ENCODE peak calls at places on chromosomes 4 and X, in eight cellular contexts. P, H, C, B, E, D, Y and U are unnamed samples.
A peak's percentile ranks its signal among the peaks of the same experiment; 100 is the strongest.

GRCh38 chr4:53908661-53909078 is 155.7 kb downstream of the CHIC2 start:
- DNase-seq in P (no peak), H (peak; percentile 48), C (no peak), B (peak; percentile 97), E (peak; percentile 89), D (peak; percentile 72), Y (peak; percentile 89), U (peak; percentile 90)

GRCh38 chr4:183828839-183829238 is 76.3 kb upstream of the STOX2 start:
- DNase-seq in P (no peak), H (no peak), C (no peak), B (no peak), E (no peak), D (no peak), Y (no peak), U (no peak)

GRCh38 chr4:55158957-55159356 is 33.6 kb upstream of the KDR start:
- DNase-seq in P (no peak), H (no peak), C (no peak), B (no peak), E (no peak), D (no peak), Y (no peak), U (no peak)

GRCh38 chr4:7515390-7515902 is 80.7 kb upstream of the PSAPL1 start:
- DNase-seq in P (no peak), H (no peak), C (no peak), B (no peak), E (no peak), D (no peak), Y (no peak), U (peak; percentile 48)

GRCh38 chrX:134538316-134538715 is 78.4 kb downstream of the HPRT1 start:
- DNase-seq in P (no peak), H (no peak), C (no peak), B (no peak), E (no peak), D (no peak), Y (no peak), U (no peak)

GRCh38 chr4:105951198-105951597 is 55.9 kb downstream of the NPNT start:
- DNase-seq in P (no peak), H (no peak), C (no peak), B (peak; percentile 8), E (peak; percentile 49), D (no peak), Y (peak; percentile 12), U (peak; percentile 36)

GRCh38 chr4:55107054-55107453 is 18.3 kb downstream of the KDR start:
- DNase-seq in P (no peak), H (no peak), C (no peak), B (no peak), E (no peak), D (no peak), Y (no peak), U (no peak)

GRCh38 chrX:93422693-93423092 is 250.7 kb downstream of the NAP1L3 start:
- DNase-seq in P (no peak), H (no peak), C (no peak), B (peak; percentile 1), E (peak; percentile 24), D (peak; percentile 1), Y (no peak), U (no peak)

GRCh38 chrX:133461226-133461625 is 45.9 kb upstream of the GPC4 start:
- DNase-seq in P (no peak), H (no peak), C (no peak), B (no peak), E (no peak), D (no peak), Y (no peak), U (no peak)

GRCh38 chrX:117788339-117788738 is 328.3 kb downstream of the KLHL13 start:
- DNase-seq in P (no peak), H (no peak), C (no peak), B (no peak), E (no peak), D (no peak), Y (no peak), U (no peak)

GRCh38 chrX:22015144-22015750 is 16.9 kb upstream of the PHEX start:
- DNase-seq in P (no peak), H (no peak), C (no peak), B (no peak), E (no peak), D (no peak), Y (no peak), U (no peak)

GRCh38 chr4:96260071-96260682 is 420.3 kb downstream of the PDHA2 start:
- DNase-seq in P (no peak), H (no peak), C (no peak), B (no peak), E (no peak), D (no peak), Y (no peak), U (no peak)

GRCh38 chr4:108433832-108434231 is 186.5 kb upstream of the RPL34 start:
- DNase-seq in P (no peak), H (no peak), C (no peak), B (peak; percentile 93), E (peak; percentile 59), D (no peak), Y (peak; percentile 83), U (peak; percentile 56)

GRCh38 chr4:176188654-176189053 is 6.7 kb downstream of the SPATA4 start:
- DNase-seq in P (no peak), H (no peak), C (no peak), B (no peak), E (peak; percentile 24), D (no peak), Y (no peak), U (no peak)

GRCh38 chr4:176193126-176193525 is 2.3 kb downstream of the SPATA4 start:
- DNase-seq in P (no peak), H (no peak), C (no peak), B (peak; percentile 65), E (peak; percentile 85), D (no peak), Y (peak; percentile 27), U (peak; percentile 73)

GRCh38 chr4:176191974-176192373 is 3.4 kb downstream of the SPATA4 start:
- DNase-seq in P (no peak), H (no peak), C (no peak), B (peak; percentile 43), E (peak; percentile 60), D (no peak), Y (peak; percentile 14), U (peak; percentile 40)

GRCh38 chr4:176187610-176188009 is 7.8 kb downstream of the SPATA4 start:
- DNase-seq in P (no peak), H (no peak), C (no peak), B (peak; percentile 66), E (peak; percentile 74), D (no peak), Y (peak; percentile 20), U (peak; percentile 58)

DNA sequence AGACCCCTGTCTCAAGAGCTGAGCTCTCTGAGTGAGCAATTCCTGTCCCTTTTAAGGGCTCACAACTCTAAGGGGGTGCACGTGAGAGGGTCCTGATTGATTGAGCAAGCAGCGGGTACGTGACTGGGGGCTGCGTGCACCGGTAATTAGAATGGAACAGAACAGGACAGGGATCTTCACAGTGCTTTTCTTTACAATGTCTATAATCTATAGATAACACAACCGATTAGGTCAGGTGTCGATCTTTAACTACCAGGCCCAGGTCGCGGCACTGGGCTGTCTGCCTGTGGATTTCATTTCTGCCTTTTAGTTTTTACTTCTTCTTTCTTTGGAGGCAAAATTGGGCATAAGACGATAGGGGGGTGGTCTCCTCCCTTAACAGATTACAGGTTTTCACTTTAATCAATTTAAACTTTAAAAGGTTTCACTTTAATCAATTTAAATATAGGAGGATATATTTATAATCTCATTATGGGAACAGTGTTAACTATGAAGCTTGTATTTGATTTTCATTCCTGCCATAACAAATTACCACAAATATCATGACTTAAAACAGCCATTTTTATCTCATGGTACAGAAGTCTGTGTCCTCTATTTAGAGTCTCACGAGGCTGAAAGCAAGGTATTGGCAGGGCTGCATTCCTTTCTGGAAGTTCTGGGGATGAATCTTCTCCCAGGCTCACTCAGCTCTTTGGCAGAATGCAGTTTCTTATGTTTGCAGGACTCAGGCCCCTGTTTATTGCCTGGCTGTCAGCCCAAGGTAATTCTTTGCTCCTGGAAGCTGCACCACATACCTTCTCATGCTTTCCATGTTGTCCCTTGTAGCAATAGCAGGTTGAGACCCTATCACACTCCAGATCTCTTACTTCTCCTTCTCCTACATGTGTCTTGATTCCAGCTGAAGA is 5.2 kb downstream of the SPATA4 start:
- DNase-seq in P (no peak), H (no peak), C (no peak), B (peak; percentile 49), E (peak; percentile 66), D (no peak), Y (peak; percentile 3), U (no peak)
- H3K4me3 ChIP-seq in P (no peak overlapping the region), H (no peak overlapping the region), C (no peak overlapping the region), B (no peak overlapping the region), E (no peak overlapping the region), D (no peak overlapping the region), Y (no peak overlapping the region), U (no peak overlapping the region)

GRCh38 chr4:168631241-168632151 is 134.6 kb downstream of the PALLD start:
- DNase-seq in P (peak; percentile 90), H (peak; percentile 59), C (peak; percentile 89), B (peak; percentile 55), E (peak; percentile 79), D (no peak), Y (peak; percentile 90), U (peak; percentile 71)

GRCh38 chr4:168632246-168632832 is 135.5 kb downstream of the PALLD start:
- DNase-seq in P (no peak), H (no peak), C (no peak), B (no peak), E (peak; percentile 35), D (no peak), Y (no peak), U (no peak)

GRCh38 chr4:168629561-168629960 is 132.7 kb downstream of the PALLD start:
- DNase-seq in P (no peak), H (no peak), C (no peak), B (no peak), E (no peak), D (no peak), Y (no peak), U (no peak)

GRCh38 chr4:168628251-168628650 is 131.4 kb downstream of the PALLD start:
- DNase-seq in P (no peak), H (no peak), C (no peak), B (no peak), E (no peak), D (no peak), Y (no peak), U (no peak)

GRCh38 chr4:168630445-168631187 is 133.8 kb downstream of the PALLD start:
- DNase-seq in P (no peak), H (no peak), C (no peak), B (peak; percentile 88), E (peak; percentile 83), D (no peak), Y (peak; percentile 95), U (peak; percentile 85)
- H3K4me3 ChIP-seq in P (peak overlapping the region; percentile 99), H (no peak overlapping the region), C (peak overlapping the region; percentile 81), B (peak overlapping the region; percentile 54), E (peak overlapping the region; percentile 71), D (no peak overlapping the region), Y (peak overlapping the region; percentile 85), U (peak overlapping the region; percentile 75)

GRCh38 chr4:76570141-76570989 is 135.3 kb downstream of the SHROOM3 start:
- DNase-seq in P (no peak), H (no peak), C (no peak), B (peak; percentile 89), E (peak; percentile 84), D (no peak), Y (peak; percentile 78), U (peak; percentile 57)
- H3K4me3 ChIP-seq in P (peak overlapping the region; percentile 32), H (no peak overlapping the region), C (peak overlapping the region; percentile 21), B (no peak overlapping the region), E (peak overlapping the region; percentile 49), D (no peak overlapping the region), Y (no peak overlapping the region), U (no peak overlapping the region)

DNA sequence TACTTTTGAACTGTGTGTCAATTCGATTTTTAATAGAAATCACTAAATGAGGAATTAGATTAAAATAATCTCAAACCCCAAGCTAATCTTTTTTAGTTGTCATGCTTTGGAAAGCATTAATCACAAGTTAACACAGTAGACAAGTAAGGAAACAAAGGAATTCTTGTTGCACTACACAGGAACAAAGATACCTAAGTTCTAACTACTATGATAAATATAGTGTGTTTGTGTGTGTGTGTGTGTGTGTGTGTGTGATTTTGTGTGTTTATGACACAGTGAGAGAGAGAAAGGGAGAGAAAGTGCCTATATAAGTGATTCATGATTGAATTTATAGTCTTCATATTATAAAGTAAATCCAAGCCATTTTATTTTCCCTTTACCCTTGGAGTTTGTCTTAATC is 931.4 kb downstream of the PCDH7 start:
- DNase-seq in P (no peak), H (no peak), C (no peak), B (no peak), E (no peak), D (no peak), Y (no peak), U (no peak)
- H3K4me3 ChIP-seq in P (no peak overlapping the region), H (no peak overlapping the region), C (no peak overlapping the region), B (no peak overlapping the region), E (no peak overlapping the region), D (no peak overlapping the region), Y (no peak overlapping the region), U (no peak overlapping the region)